ENCODE peak calls at places on chromosomes 1 and 21, in four cellular contexts. G, O, S and F are unnamed samples.

GRCh38 chr21:29302340-29302991 is 3.7 kb downstream of the BACH1 start:
- DNase-seq in G (no peak), S (no peak), O (no peak), F (no peak)

GRCh38 chr21:44018813-44019567 is 6.9 kb downstream of the TRAPPC10 start:
- DNase-seq in S (no peak), O (no peak), G (no peak), F (no peak)

GRCh38 chr21:39686636-39687035 is 58.3 kb upstream of the IGSF5 start:
- DNase-seq in S (no peak), G (no peak), O (no peak), F (no peak)

GRCh38 chr1:167541013-167541412 is 12.5 kb downstream of the CREG1 start:
- DNase-seq in G (no peak), S (no peak), O (no peak), F (no peak)

GRCh38 chr1:168190284-168190884 is 11.6 kb downstream of the TIPRL start:
- DNase-seq in S (no peak), O (no peak), G (no peak), F (no peak)

GRCh38 chr1:205538211-205538840 is 33.9 kb downstream of the CDK18 start:
- DNase-seq in S (no peak), O (no peak), G (no peak), F (no peak)

GRCh38 chr21:18170221-18170620 is 74.4 kb upstream of the CHODL start:
- DNase-seq in S (no peak), O (no peak), G (no peak), F (no peak)

GRCh38 chr1:60746278-60746761 is 336.0 kb upstream of the NFIA start:
- DNase-seq in O (no peak), G (no peak), S (no peak), F (no peak)

GRCh38 chr1:17875171-17875881 is 120.2 kb downstream of the ACTL8 start:
- DNase-seq in G (no peak), O (no peak), S (no peak), F (no peak)

GRCh38 chr1:228030451-228031201 is 23.8 kb downstream of the WNT3A start:
- DNase-seq in O (no peak), S (no peak), G (no peak), F (no peak)

GRCh38 chr1:31335007-31335406 is 37.9 kb downstream of the FABP3 start:
- DNase-seq in S (peak), G (no peak), O (no peak), F (no peak)

GRCh38 chr1:165928075-165928731 is 100.8 kb downstream of the UCK2 start:
- DNase-seq in G (no peak), S (peak), O (peak), F (no peak)

GRCh38 chr21:44927587-44928461 is 7.1 kb upstream of the ITGB2 start:
- DNase-seq in S (no peak), G (no peak), O (peak), F (no peak)

GRCh38 chr1:40385437-40386310 is 12.1 kb downstream of the SMAP2 start:
- DNase-seq in O (no peak), G (no peak), S (no peak), F (no peak)

GRCh38 chr1:201568859-201569294 is 29.9 kb downstream of the NAV1 start:
- DNase-seq in S (no peak), G (no peak), O (no peak), F (no peak)

GRCh38 chr1:201570886-201571624 is 32.1 kb downstream of the NAV1 start:
- DNase-seq in O (no peak), G (no peak), S (no peak), F (no peak)

GRCh38 chr1:201568258-201568657 is 29.3 kb downstream of the NAV1 start:
- DNase-seq in S (no peak), O (no peak), G (no peak), F (peak)

GRCh38 chr1:201573030-201573429 is 34.1 kb downstream of the NAV1 start:
- DNase-seq in G (no peak), S (no peak), O (no peak), F (no peak)

GRCh38 chr1:201570158-201570885 is 31.4 kb downstream of the NAV1 start:
- DNase-seq in O (no peak), S (no peak), G (no peak), F (no peak)
- H3K27ac ChIP-seq in O (no peak), S (no peak), G (no peak), F (no peak)

GRCh38 chr1:44860891-44861290 is 17.8 kb upstream of the PTCH2 start:
- DNase-seq in G (no peak), S (no peak), O (no peak), F (no peak)
- TF ChIP-seq CTCF in G (no peak), S (no peak), O (no peak), F (no peak)

GRCh38 chr1:203668401-203668800 is 41.8 kb downstream of the ATP2B4 start:
- DNase-seq in O (no peak), G (no peak), S (no peak), F (no peak)
- H3K27ac ChIP-seq in O (no peak), G (no peak), S (no peak), F (no peak)

GRCh38 chr1:95309031-95309459 is 75.0 kb downstream of the RWDD3 start:
- DNase-seq in O (no peak), G (no peak), S (peak), F (no peak)
- TF ChIP-seq CTCF in O (peak), G (no peak), S (peak), F (peak)

DNA sequence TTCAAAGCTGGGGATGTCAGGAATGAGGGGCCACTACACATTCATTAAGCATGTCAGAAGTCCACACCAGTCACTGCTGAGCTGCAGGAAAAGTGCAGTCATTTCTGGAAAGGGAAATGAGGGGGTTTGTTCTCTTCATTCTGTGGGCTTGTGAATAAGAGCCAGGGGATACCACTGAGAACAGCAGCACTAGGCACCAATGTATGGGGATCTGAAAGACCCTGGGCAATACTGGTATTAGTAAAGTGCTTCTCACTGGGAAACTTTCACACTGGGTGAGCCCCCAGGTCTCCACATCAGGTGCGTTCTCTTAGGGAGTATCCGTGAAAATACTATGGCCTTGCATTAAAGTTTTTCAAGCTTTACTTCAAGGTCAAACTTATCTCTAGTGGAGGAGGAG is 49.9 kb downstream of the TGFB2 start:
- DNase-seq in G (no peak), S (no peak), O (no peak), F (no peak)
- H3K27ac ChIP-seq in G (no peak), S (no peak), O (no peak), F (no peak)